ENCODE peak calls at places on chromosomes 5 and 9, in seven cellular contexts. O is osteocyte; V is HFFc6; D is kidney; R is osteoblast; L is CD8-positive, alpha-beta T cell; W is fibroblast of mammary gland. K is an unnamed sample.

GRCh38 chr9:127938298-127938690 is 640 bp upstream of the DPM2 start:
- DNase-seq in O (no peak), V (no peak), D (peak), R (peak), L (no peak), W (no peak), K (no peak)

GRCh38 chr5:2184563-2185540 is 302.1 kb upstream of the IRX4 start:
- DNase-seq in O (peak), V (no peak), D (no peak), R (peak), L (no peak), W (no peak), K (no peak)

GRCh38 chr5:19880859-19881436 is 107.1 kb downstream of the CDH18 start:
- DNase-seq in O (no peak), V (no peak), D (no peak), R (no peak), L (no peak), W (no peak), K (no peak)

GRCh38 chr9:5446451-5447236 is 3.7 kb upstream of the CD274 start:
- DNase-seq in O (no peak), V (no peak), D (no peak), R (no peak), L (no peak), W (no peak), K (no peak)

GRCh38 chr9:76452839-76453238 is 6.1 kb upstream of the GCNT1 start:
- DNase-seq in O (no peak), V (no peak), D (no peak), R (no peak), L (no peak), W (peak), K (no peak)

GRCh38 chr5:73447234-73448071 is 1.1 kb downstream of the FOXD1 start:
- DNase-seq in O (no peak), V (peak), D (peak), R (peak), L (no peak), W (peak), K (peak)

GRCh38 chr5:61623401-61624069 is 291.5 kb downstream of the ZSWIM6 start:
- DNase-seq in O (no peak), V (no peak), D (no peak), R (no peak), L (no peak), W (no peak), K (peak)

GRCh38 chr5:140372971-140373487 is 13.0 kb downstream of the SLC4A9 start:
- DNase-seq in O (no peak), V (peak), D (peak), R (peak), L (no peak), W (peak), K (peak)

GRCh38 chr9:108673386-108673785 is 182.4 kb downstream of the ACTL7B start:
- DNase-seq in O (no peak), V (no peak), D (no peak), R (peak), L (no peak), W (peak), K (peak)

GRCh38 chr9:79000218-79001002 is 571.4 kb upstream of the TLE4 start:
- DNase-seq in O (no peak), V (no peak), D (no peak), R (no peak), L (no peak), W (no peak), K (no peak)

GRCh38 chr5:38453506-38453905 is 102.9 kb downstream of the LIFR start:
- DNase-seq in O (peak), V (no peak), D (no peak), R (peak), L (peak), W (no peak), K (no peak)

GRCh38 chr9:82327641-82328040 is 339.1 kb downstream of the SPATA31D1 start:
- DNase-seq in O (no peak), V (no peak), D (no peak), R (no peak), L (no peak), W (no peak), K (no peak)

GRCh38 chr5:125227333-125228075 is 481.1 kb upstream of the ZNF608 start:
- DNase-seq in O (no peak), V (peak), D (no peak), R (no peak), L (no peak), W (peak), K (peak)

GRCh38 chr5:171673328-171673727 is 112.3 kb upstream of the SMIM23 start:
- DNase-seq in O (peak), V (no peak), D (no peak), R (no peak), L (no peak), W (peak), K (peak)

GRCh38 chr9:136481558-136481957 is 1.3 kb downstream of the SEC16A start:
- DNase-seq in O (no peak), V (no peak), D (no peak), R (no peak), L (no peak), W (no peak), K (no peak)

GRCh38 chr9:76905984-76906861 is at the start of gene PRUNE2:
- DNase-seq in O (peak), V (peak), D (peak), R (peak), L (no peak), W (peak), K (peak)

GRCh38 chr5:152642406-152642805 is 237.3 kb upstream of the NMUR2 start:
- DNase-seq in O (no peak), V (no peak), D (no peak), R (no peak), L (no peak), W (no peak), K (no peak)

GRCh38 chr9:131641618-131642495 is 96.5 kb downstream of the PRRT1B start:
- DNase-seq in O (peak), V (peak), D (peak), R (peak), L (no peak), W (no peak), K (no peak)
- TF ChIP-seq CTCF in O (peak), V (peak), D (no peak), R (peak), L (no peak), W (no peak), K (no peak)

GRCh38 chr5:1052641-1053390 is 44.2 kb downstream of the NKD2 start:
- DNase-seq in O (no peak), V (no peak), D (peak), R (peak), L (no peak), W (no peak), K (no peak)
- TF ChIP-seq CTCF in O (no peak), V (no peak), D (no peak), R (no peak), L (no peak), W (no peak), K (no peak)

DNA sequence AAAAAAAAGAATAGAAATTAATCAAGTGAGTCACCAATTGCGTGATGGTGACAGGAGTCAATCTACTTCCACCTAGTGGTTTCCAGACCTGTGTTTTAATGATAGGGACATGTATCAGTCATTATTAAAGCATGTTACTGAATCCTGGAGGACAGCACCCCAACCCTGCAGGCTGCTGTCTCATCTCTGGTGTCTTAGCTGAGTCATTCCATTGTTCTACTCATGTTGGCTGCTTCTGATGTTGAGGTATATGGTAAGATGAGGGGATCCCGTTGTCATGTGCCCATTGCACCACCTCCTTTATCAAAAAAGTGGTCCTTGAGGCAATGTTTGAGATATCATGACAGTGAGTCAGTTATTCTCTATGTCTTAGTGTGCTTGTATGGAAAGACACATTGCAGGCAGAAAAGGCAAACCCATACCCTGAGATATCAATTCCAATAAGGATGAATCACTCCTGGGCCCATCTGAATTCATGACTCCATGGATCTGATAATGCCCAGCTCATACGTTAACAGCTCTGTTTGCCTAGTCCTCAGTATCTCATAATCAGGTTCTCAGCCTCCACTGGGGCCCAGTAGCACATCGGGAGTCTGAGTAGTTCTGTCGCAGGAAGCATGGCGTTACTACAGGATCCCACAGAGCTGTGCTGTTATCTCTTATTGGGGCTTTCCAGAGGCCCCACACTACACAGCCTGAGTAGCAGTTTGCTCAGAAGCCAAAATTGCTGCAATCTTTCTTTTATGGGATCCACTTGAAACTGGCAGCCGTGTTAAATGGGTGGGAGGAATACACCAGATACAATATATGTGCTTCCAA is 31.2 kb downstream of the HMGCS1 start:
- DNase-seq in O (no peak), V (no peak), D (no peak), R (no peak), L (no peak), W (peak), K (no peak)
- TF ChIP-seq CTCF in O (no peak), V (no peak), D (no peak), R (no peak), L (no peak), W (no peak), K (no peak)

DNA sequence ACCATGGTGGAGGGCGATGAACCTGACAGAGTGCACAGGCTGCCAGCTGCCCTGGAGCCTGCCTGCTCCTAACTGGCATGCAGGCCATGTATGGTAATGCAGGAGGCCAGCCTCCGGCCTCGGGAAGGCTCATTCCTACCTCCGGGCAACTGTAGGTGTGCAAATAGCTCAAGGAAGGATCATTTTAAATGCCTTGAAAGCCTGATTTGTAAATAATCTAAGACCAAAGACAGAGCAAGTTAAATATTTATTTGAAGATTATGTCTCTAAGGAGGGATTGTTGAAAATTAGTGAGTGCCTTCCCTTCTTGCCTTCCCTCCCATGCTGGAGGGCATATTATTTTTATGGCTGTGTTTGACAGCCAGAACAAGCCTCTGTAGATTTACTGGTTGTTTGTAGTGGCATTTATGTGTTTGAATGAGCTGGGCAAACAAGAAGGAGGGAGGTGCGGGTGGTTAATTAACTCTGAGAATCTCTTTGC is 285.7 kb upstream of the TUT7 start:
- DNase-seq in O (no peak), V (no peak), D (no peak), R (no peak), L (no peak), W (no peak), K (no peak)
- TF ChIP-seq CTCF in O (no peak), V (peak), D (peak), R (peak), L (no peak), W (no peak), K (no peak)

GRCh38 chr5:157529002-157529401 is 46.6 kb downstream of the ADAM19 start:
- DNase-seq in O (no peak), V (no peak), D (no peak), R (no peak), L (no peak), W (no peak), K (no peak)
- TF ChIP-seq CTCF in O (no peak), V (no peak), D (no peak), R (no peak), L (no peak), W (no peak), K (no peak)

GRCh38 chr5:138180841-138181240 is 1.9 kb downstream of the KIF20A start:
- DNase-seq in O (no peak), V (no peak), D (no peak), R (no peak), L (no peak), W (no peak), K (no peak)

GRCh38 chr5:138178516-138179276 is at the start of the genes BRD8 and KIF20A:
- DNase-seq in O (peak), V (peak), D (peak), R (peak), L (peak), W (peak), K (peak)

GRCh38 chr5:138179277-138179857 is 455 bp downstream of the KIF20A start:
- DNase-seq in O (no peak), V (no peak), D (no peak), R (no peak), L (no peak), W (peak), K (no peak)

GRCh38 chr5:138177936-138178515 is 404 bp downstream of the BRD8 start:
- DNase-seq in O (no peak), V (peak), D (no peak), R (no peak), L (no peak), W (peak), K (peak)

GRCh38 chr5:138180183-138180782 is 1.4 kb downstream of the KIF20A start:
- DNase-seq in O (no peak), V (peak), D (no peak), R (peak), L (no peak), W (peak), K (peak)
- TF ChIP-seq CTCF in O (peak), V (peak), D (peak), R (peak), L (peak), W (peak), K (peak)

GRCh38 chr9:121604242-121604641 is 47.2 kb upstream of the DAB2IP start:
- DNase-seq in O (no peak), V (no peak), D (no peak), R (no peak), L (no peak), W (no peak), K (no peak)
- TF ChIP-seq CTCF in O (no peak), V (no peak), D (no peak), R (no peak), L (no peak), W (no peak), K (no peak)

GRCh38 chr5:179871506-179871905 is 12.9 kb upstream of the MRNIP start:
- DNase-seq in O (no peak), V (no peak), D (peak), R (no peak), L (no peak), W (no peak), K (no peak)

GRCh38 chr5:179869101-179869500 is 10.5 kb upstream of the MRNIP start:
- DNase-seq in O (no peak), V (no peak), D (peak), R (peak), L (no peak), W (no peak), K (no peak)

GRCh38 chr5:179870952-179871351 is 12.3 kb upstream of the MRNIP start:
- DNase-seq in O (no peak), V (no peak), D (no peak), R (peak), L (no peak), W (no peak), K (no peak)

GRCh38 chr5:179869641-179870402 is 11.2 kb upstream of the MRNIP start:
- DNase-seq in O (no peak), V (no peak), D (peak), R (peak), L (no peak), W (no peak), K (no peak)

DNA sequence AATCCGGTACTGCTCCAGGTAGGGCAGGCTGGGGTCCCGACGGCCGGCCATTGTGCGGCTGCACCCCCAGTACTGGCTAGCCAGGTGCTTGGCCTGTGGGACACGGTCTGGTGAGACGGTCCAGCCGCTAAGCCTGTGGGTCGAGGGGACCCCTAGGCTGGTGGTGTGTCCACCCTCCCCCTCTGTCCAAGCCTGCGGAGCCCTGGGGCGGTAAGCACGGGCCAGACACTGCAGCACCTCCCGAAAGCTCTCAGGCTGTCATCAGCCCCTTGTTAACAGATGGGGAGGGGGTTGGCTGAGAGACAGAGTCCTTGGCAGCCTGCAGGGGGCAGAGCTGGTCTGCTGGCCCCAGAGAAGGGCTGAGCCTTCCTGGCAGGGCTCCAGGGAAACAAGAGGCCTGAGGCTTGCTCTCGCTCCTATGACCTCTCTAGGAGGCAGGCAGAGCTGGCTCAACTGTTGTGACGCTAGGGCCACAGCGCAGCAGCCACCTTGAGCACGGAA is 11.8 kb upstream of the MRNIP start:
- DNase-seq in O (no peak), V (peak), D (peak), R (peak), L (no peak), W (peak), K (peak)
- TF ChIP-seq CTCF in O (peak), V (peak), D (peak), R (no peak), L (no peak), W (peak), K (peak)

DNA sequence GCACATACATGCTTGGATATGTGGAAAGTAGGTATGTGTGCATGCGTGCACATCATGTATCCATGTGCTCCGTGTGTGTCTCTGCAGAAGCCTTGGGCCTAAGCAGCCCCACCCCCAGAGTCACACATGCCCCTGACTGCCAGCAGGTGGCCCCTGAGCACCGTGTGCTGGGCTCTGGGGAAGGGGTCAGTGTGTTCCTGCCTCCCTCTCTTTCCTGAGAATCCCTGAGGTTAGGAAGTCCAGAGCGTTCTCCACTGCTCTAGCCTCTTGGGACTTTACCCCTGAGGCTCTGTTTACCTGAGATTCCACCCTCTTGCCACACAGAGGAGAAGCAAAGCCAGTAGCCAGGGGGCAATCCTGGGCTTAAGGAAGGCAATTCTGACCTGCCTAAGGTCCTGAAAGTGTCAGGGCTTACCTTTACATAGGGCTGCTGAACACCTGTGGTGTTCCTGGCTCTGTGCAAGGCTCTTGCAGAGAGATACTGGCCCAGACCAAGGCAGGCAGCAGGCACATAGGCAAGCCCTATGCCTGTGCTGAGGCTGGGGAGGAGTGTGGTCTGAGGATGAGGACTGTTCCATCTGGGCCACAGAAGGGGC is 207.3 kb downstream of the TMEM38B start:
- DNase-seq in O (no peak), V (no peak), D (no peak), R (peak), L (no peak), W (peak), K (peak)
- TF ChIP-seq CTCF in O (peak), V (no peak), D (peak), R (peak), L (no peak), W (peak), K (peak)

GRCh38 chr5:126780165-126780827 is 3.4 kb downstream of the LMNB1 start:
- DNase-seq in O (peak), V (peak), D (no peak), R (peak), L (no peak), W (peak), K (peak)
- TF ChIP-seq CTCF in O (peak), V (peak), D (peak), R (peak), L (peak), W (peak), K (peak)

K was measured in MCF 10A.